ENCODE peak calls at places on chromosomes 4 and X, in ten cellular contexts. One of them, this sample, is unnamed.

GRCh38 chr4:30718021-30718888 is 1.9 kb upstream of the PCDH7 start:
- DNase-seq in right atrium auricular region: no peak
- DNase-seq in ovary: peak
- DNase-seq in HFF-Myc: no peak
- DNase-seq in fibroblast of pulmonary artery: peak
- DNase-seq in fibroblast of lung: peak
- DNase-seq in lower leg skin: no peak
- DNase-seq in esophagus squamous epithelium: no peak
- DNase-seq in AG09309: no peak
- DNase-seq in lung: no peak
- DNase-seq in this sample: peak

GRCh38 chr4:173252024-173252935 is 81.9 kb downstream of the HMGB2 start:
- DNase-seq in lung: peak
- DNase-seq in esophagus squamous epithelium: no peak
- DNase-seq in ovary: peak
- DNase-seq in right atrium auricular region: peak
- DNase-seq in fibroblast of lung: peak
- DNase-seq in fibroblast of pulmonary artery: peak
- DNase-seq in lower leg skin: peak
- DNase-seq in HFF-Myc: peak
- DNase-seq in AG09309: peak
- DNase-seq in this sample: peak

GRCh38 chr4:1206299-1207156 is 34.1 kb upstream of the SPON2 start:
- DNase-seq in esophagus squamous epithelium: no peak
- DNase-seq in AG09309: no peak
- DNase-seq in lung: no peak
- DNase-seq in right atrium auricular region: no peak
- DNase-seq in lower leg skin: no peak
- DNase-seq in fibroblast of lung: no peak
- DNase-seq in ovary: no peak
- DNase-seq in HFF-Myc: no peak
- DNase-seq in fibroblast of pulmonary artery: no peak
- DNase-seq in this sample: no peak

GRCh38 chrX:10900585-10901289 is 210.4 kb upstream of the HCCS start:
- DNase-seq in fibroblast of lung: peak
- DNase-seq in esophagus squamous epithelium: no peak
- DNase-seq in ovary: no peak
- DNase-seq in AG09309: no peak
- DNase-seq in lung: no peak
- DNase-seq in fibroblast of pulmonary artery: peak
- DNase-seq in right atrium auricular region: no peak
- DNase-seq in HFF-Myc: no peak
- DNase-seq in lower leg skin: no peak
- DNase-seq in this sample: peak

GRCh38 chrX:129980043-129980442 is 2.4 kb upstream of the BCORL1 start:
- DNase-seq in AG09309: no peak
- DNase-seq in right atrium auricular region: no peak
- DNase-seq in lung: no peak
- DNase-seq in lower leg skin: no peak
- DNase-seq in fibroblast of lung: no peak
- DNase-seq in fibroblast of pulmonary artery: no peak
- DNase-seq in esophagus squamous epithelium: no peak
- DNase-seq in ovary: peak
- DNase-seq in HFF-Myc: no peak
- DNase-seq in this sample: no peak

GRCh38 chrX:112818114-112819012 is 22.3 kb downstream of the AMOT start:
- DNase-seq in ovary: peak
- DNase-seq in fibroblast of lung: no peak
- DNase-seq in esophagus squamous epithelium: no peak
- DNase-seq in fibroblast of pulmonary artery: no peak
- DNase-seq in AG09309: no peak
- DNase-seq in right atrium auricular region: no peak
- DNase-seq in lower leg skin: no peak
- DNase-seq in lung: no peak
- DNase-seq in HFF-Myc: no peak
- DNase-seq in this sample: no peak

GRCh38 chrX:65679071-65679540 is 11.7 kb downstream of the MSN start:
- DNase-seq in right atrium auricular region: no peak
- DNase-seq in lung: no peak
- DNase-seq in HFF-Myc: no peak
- DNase-seq in lower leg skin: no peak
- DNase-seq in fibroblast of lung: peak
- DNase-seq in fibroblast of pulmonary artery: peak
- DNase-seq in esophagus squamous epithelium: no peak
- DNase-seq in ovary: no peak
- DNase-seq in AG09309: no peak
- DNase-seq in this sample: no peak

GRCh38 chr4:97235516-97235915 is 907.8 kb downstream of the STPG2 start:
- DNase-seq in AG09309: no peak
- DNase-seq in right atrium auricular region: no peak
- DNase-seq in fibroblast of lung: no peak
- DNase-seq in esophagus squamous epithelium: no peak
- DNase-seq in ovary: no peak
- DNase-seq in fibroblast of pulmonary artery: no peak
- DNase-seq in lung: no peak
- DNase-seq in lower leg skin: no peak
- DNase-seq in HFF-Myc: no peak
- DNase-seq in this sample: peak

GRCh38 chrX:119622356-119623232 is 16.4 kb upstream of the NKRF start:
- DNase-seq in fibroblast of pulmonary artery: peak
- DNase-seq in ovary: no peak
- DNase-seq in right atrium auricular region: no peak
- DNase-seq in AG09309: peak
- DNase-seq in lung: no peak
- DNase-seq in HFF-Myc: no peak
- DNase-seq in lower leg skin: no peak
- DNase-seq in fibroblast of lung: peak
- DNase-seq in esophagus squamous epithelium: no peak
- DNase-seq in this sample: peak

GRCh38 chr4:2812985-2813384 is 20.1 kb downstream of the SH3BP2 start:
- DNase-seq in right atrium auricular region: no peak
- DNase-seq in AG09309: no peak
- DNase-seq in esophagus squamous epithelium: no peak
- DNase-seq in lung: no peak
- DNase-seq in HFF-Myc: no peak
- DNase-seq in fibroblast of pulmonary artery: no peak
- DNase-seq in lower leg skin: no peak
- DNase-seq in ovary: no peak
- DNase-seq in fibroblast of lung: no peak
- DNase-seq in this sample: no peak

GRCh38 chr4:159607824-159608223 is 504.9 kb downstream of the RAPGEF2 start:
- DNase-seq in HFF-Myc: no peak
- DNase-seq in esophagus squamous epithelium: no peak
- DNase-seq in AG09309: no peak
- DNase-seq in ovary: no peak
- DNase-seq in lung: no peak
- DNase-seq in fibroblast of lung: peak
- DNase-seq in right atrium auricular region: no peak
- DNase-seq in lower leg skin: no peak
- DNase-seq in fibroblast of pulmonary artery: no peak
- DNase-seq in this sample: no peak

GRCh38 chrX:147958316-147958715 is 22.8 kb upstream of the FMR1NB start:
- DNase-seq in AG09309: peak
- DNase-seq in right atrium auricular region: no peak
- DNase-seq in fibroblast of lung: peak
- DNase-seq in HFF-Myc: no peak
- DNase-seq in lower leg skin: no peak
- DNase-seq in ovary: no peak
- DNase-seq in fibroblast of pulmonary artery: peak
- DNase-seq in esophagus squamous epithelium: no peak
- DNase-seq in lung: no peak
- DNase-seq in this sample: peak

DNA sequence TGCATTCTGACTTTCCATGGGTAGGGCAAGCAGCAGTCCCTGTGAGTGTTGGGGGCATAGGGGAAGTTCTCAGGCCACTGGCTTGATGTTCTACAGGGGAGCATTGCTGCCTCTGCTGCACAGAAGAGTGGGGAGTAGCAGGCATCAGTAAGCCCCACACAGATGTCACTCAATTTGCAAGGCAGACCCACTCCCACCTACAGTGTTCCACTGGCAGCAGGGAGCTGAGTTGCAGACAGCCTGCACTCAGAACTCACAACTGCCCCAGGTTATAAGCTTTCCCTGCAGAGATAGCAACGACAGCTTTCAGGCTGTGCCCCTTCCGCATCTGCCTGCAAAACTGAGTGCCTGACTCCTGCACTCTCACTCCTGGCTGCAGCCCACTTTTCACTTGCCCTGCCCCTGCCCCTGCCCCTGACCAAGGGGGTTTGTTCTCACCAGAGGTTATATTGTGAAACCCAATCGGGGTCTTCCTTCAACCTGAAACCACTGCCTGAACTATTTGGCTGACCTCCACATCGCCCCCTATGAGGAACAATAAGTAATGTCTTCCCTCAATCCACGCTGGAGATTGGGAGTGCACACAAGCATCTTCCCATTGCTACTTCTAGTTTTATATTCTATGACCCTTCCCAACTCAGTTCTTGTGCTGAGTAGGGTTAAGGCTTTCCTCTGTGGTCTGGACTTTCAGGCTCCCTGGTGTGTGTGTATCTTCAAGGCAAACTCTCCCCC is 227.4 kb upstream of the CXorf51B start:
- DNase-seq in HFF-Myc: no peak
- DNase-seq in esophagus squamous epithelium: no peak
- DNase-seq in right atrium auricular region: no peak
- DNase-seq in fibroblast of lung: no peak
- DNase-seq in fibroblast of pulmonary artery: no peak
- DNase-seq in AG09309: no peak
- DNase-seq in lung: no peak
- DNase-seq in lower leg skin: no peak
- DNase-seq in ovary: no peak
- DNase-seq in this sample: no peak
- TF ChIP-seq CTCF in HFF-Myc: no peak
- TF ChIP-seq CTCF in esophagus squamous epithelium: no peak
- TF ChIP-seq CTCF in right atrium auricular region: no peak
- TF ChIP-seq CTCF in fibroblast of lung: no peak
- TF ChIP-seq CTCF in fibroblast of pulmonary artery: no peak
- TF ChIP-seq CTCF in AG09309: no peak
- TF ChIP-seq CTCF in lung: no peak
- TF ChIP-seq CTCF in lower leg skin: no peak
- TF ChIP-seq CTCF in ovary: no peak
- TF ChIP-seq CTCF in this sample: no peak

DNA sequence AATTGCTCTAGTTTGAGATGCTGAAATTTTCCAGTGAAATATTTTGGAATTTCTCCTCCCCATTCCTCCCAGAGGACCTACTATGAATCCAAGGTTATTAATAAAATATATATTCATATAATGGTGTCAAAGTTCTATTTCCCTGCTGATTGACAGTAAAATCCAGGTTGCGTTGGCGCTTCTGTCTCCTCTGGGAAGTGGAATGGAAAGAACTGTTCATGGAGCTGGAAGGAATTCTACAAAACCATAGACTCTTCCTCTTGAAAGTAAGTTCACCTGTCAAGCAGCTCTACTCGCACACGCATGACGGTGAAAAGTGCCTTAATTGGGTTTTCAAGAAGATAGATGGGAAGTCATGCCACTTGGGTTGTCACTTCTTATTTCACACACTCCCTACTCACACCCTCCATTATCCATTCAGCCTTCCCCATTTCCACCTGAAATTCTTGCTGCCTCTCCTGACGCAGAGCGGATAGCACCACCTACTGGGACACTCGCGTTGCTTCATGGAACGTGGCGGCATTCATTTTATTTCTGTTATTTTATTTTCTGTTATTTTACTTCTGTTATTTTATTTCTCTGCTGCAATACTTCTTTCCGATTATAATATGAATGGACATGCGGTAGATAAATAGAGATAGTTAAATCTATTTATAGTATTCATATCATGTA is 351.5 kb downstream of the NLGN4X start:
- DNase-seq in AG09309: no peak
- DNase-seq in lung: peak
- DNase-seq in fibroblast of lung: peak
- DNase-seq in ovary: no peak
- DNase-seq in HFF-Myc: no peak
- DNase-seq in right atrium auricular region: no peak
- DNase-seq in esophagus squamous epithelium: no peak
- DNase-seq in fibroblast of pulmonary artery: no peak
- DNase-seq in lower leg skin: no peak
- DNase-seq in this sample: no peak
- TF ChIP-seq CTCF in AG09309: peak
- TF ChIP-seq CTCF in lung: peak
- TF ChIP-seq CTCF in fibroblast of lung: no peak
- TF ChIP-seq CTCF in ovary: no peak
- TF ChIP-seq CTCF in HFF-Myc: peak
- TF ChIP-seq CTCF in right atrium auricular region: peak
- TF ChIP-seq CTCF in esophagus squamous epithelium: peak
- TF ChIP-seq CTCF in fibroblast of pulmonary artery: no peak
- TF ChIP-seq CTCF in lower leg skin: no peak
- TF ChIP-seq CTCF in this sample: peak

GRCh38 chr4:4417886-4418285 is 31.0 kb downstream of the NSG1 start:
- DNase-seq in lower leg skin: no peak
- DNase-seq in lung: no peak
- DNase-seq in HFF-Myc: no peak
- DNase-seq in AG09309: no peak
- DNase-seq in fibroblast of pulmonary artery: no peak
- DNase-seq in fibroblast of lung: no peak
- DNase-seq in right atrium auricular region: no peak
- DNase-seq in ovary: no peak
- DNase-seq in esophagus squamous epithelium: no peak
- DNase-seq in this sample: no peak

GRCh38 chr4:4415806-4416805 is 29.2 kb downstream of the NSG1 start:
- DNase-seq in lower leg skin: no peak
- DNase-seq in esophagus squamous epithelium: no peak
- DNase-seq in fibroblast of pulmonary artery: no peak
- DNase-seq in fibroblast of lung: no peak
- DNase-seq in lung: no peak
- DNase-seq in ovary: no peak
- DNase-seq in right atrium auricular region: no peak
- DNase-seq in HFF-Myc: no peak
- DNase-seq in AG09309: no peak
- DNase-seq in this sample: no peak

GRCh38 chr4:4418676-4419370 is 31.9 kb downstream of the NSG1 start:
- DNase-seq in esophagus squamous epithelium: no peak
- DNase-seq in AG09309: no peak
- DNase-seq in fibroblast of pulmonary artery: no peak
- DNase-seq in right atrium auricular region: no peak
- DNase-seq in fibroblast of lung: no peak
- DNase-seq in lower leg skin: no peak
- DNase-seq in HFF-Myc: no peak
- DNase-seq in ovary: no peak
- DNase-seq in lung: no peak
- DNase-seq in this sample: no peak

GRCh38 chr4:4415107-4415805 is 28.4 kb downstream of the NSG1 start:
- DNase-seq in right atrium auricular region: no peak
- DNase-seq in fibroblast of pulmonary artery: no peak
- DNase-seq in ovary: no peak
- DNase-seq in AG09309: no peak
- DNase-seq in esophagus squamous epithelium: no peak
- DNase-seq in HFF-Myc: no peak
- DNase-seq in fibroblast of lung: no peak
- DNase-seq in lower leg skin: no peak
- DNase-seq in lung: no peak
- DNase-seq in this sample: no peak

GRCh38 chr4:4416981-4417380 is 30.1 kb downstream of the NSG1 start:
- DNase-seq in esophagus squamous epithelium: no peak
- DNase-seq in HFF-Myc: no peak
- DNase-seq in AG09309: no peak
- DNase-seq in right atrium auricular region: no peak
- DNase-seq in lower leg skin: no peak
- DNase-seq in fibroblast of lung: no peak
- DNase-seq in lung: no peak
- DNase-seq in ovary: no peak
- DNase-seq in fibroblast of pulmonary artery: no peak
- DNase-seq in this sample: no peak
- TF ChIP-seq CTCF in esophagus squamous epithelium: no peak
- TF ChIP-seq CTCF in HFF-Myc: no peak
- TF ChIP-seq CTCF in AG09309: no peak
- TF ChIP-seq CTCF in right atrium auricular region: no peak
- TF ChIP-seq CTCF in lower leg skin: no peak
- TF ChIP-seq CTCF in fibroblast of lung: no peak
- TF ChIP-seq CTCF in lung: no peak
- TF ChIP-seq CTCF in ovary: no peak
- TF ChIP-seq CTCF in fibroblast of pulmonary artery: no peak
- TF ChIP-seq CTCF in this sample: no peak

GRCh38 chr4:48557478-48557877 is 67.4 kb downstream of the ZAR1 start:
- DNase-seq in fibroblast of lung: peak
- DNase-seq in lung: no peak
- DNase-seq in right atrium auricular region: no peak
- DNase-seq in lower leg skin: no peak
- DNase-seq in AG09309: no peak
- DNase-seq in fibroblast of pulmonary artery: peak
- DNase-seq in HFF-Myc: no peak
- DNase-seq in esophagus squamous epithelium: no peak
- DNase-seq in ovary: no peak
- DNase-seq in this sample: peak
- TF ChIP-seq CTCF in fibroblast of lung: no peak
- TF ChIP-seq CTCF in lung: no peak
- TF ChIP-seq CTCF in right atrium auricular region: no peak
- TF ChIP-seq CTCF in lower leg skin: no peak
- TF ChIP-seq CTCF in AG09309: peak
- TF ChIP-seq CTCF in fibroblast of pulmonary artery: peak
- TF ChIP-seq CTCF in HFF-Myc: peak
- TF ChIP-seq CTCF in esophagus squamous epithelium: peak
- TF ChIP-seq CTCF in ovary: no peak
- TF ChIP-seq CTCF in this sample: peak

This sample was measured in choroid plexus epithelial cell.